ENCODE peak calls at places on chromosome 15, in six cellular contexts. Q is pancreas, X is epithelial cell of esophagus, V is A673, J is IMR-90, O is AG04450. Z is an unnamed sample.

GRCh38 chr15:26771917-26772587 is 814 bp downstream of the GABRB3 start:
- DNase-seq in J (no peak), O (no peak), Q (peak), V (no peak), X (no peak), Z (no peak)

GRCh38 chr15:29133321-29133720 is 136.3 kb downstream of the NSMCE3 start:
- DNase-seq in J (no peak), Q (no peak), X (no peak), O (no peak), V (no peak), Z (no peak)

GRCh38 chr15:74378853-74379252 is 11.4 kb upstream of the CYP11A1 start:
- DNase-seq in V (no peak), O (no peak), X (peak), J (peak), Q (no peak), Z (peak)

GRCh38 chr15:79644091-79644490 is 212.0 kb downstream of the MINAR1 start:
- DNase-seq in Q (no peak), V (peak), O (peak), X (peak), J (peak), Z (no peak)

GRCh38 chr15:65054333-65055200 is 9.4 kb downstream of the SLC51B start:
- DNase-seq in V (peak), O (no peak), Q (peak), J (peak), X (peak), Z (no peak)

GRCh38 chr15:38440353-38441129 is 13.4 kb upstream of the FAM98B start:
- DNase-seq in O (peak), X (peak), Q (peak), J (peak), V (peak), Z (peak)

GRCh38 chr15:74275957-74276356 is 39.8 kb downstream of the CCDC33 start:
- DNase-seq in J (no peak), X (no peak), Q (no peak), O (no peak), V (peak), Z (no peak)

GRCh38 chr15:37056168-37056893 is 44.0 kb downstream of the MEIS2 start:
- DNase-seq in Q (no peak), X (peak), O (no peak), J (no peak), V (peak), Z (no peak)

GRCh38 chr15:44595246-44595645 is 58.3 kb downstream of the EIF3J start:
- DNase-seq in O (no peak), J (no peak), X (no peak), V (no peak), Q (no peak), Z (no peak)

GRCh38 chr15:89356634-89357298 is 22.1 kb upstream of the POLG start:
- DNase-seq in O (no peak), X (peak), V (peak), Q (peak), J (no peak), Z (no peak)

GRCh38 chr15:58065445-58066041 is at the start of gene ALDH1A2:
- DNase-seq in O (no peak), V (no peak), Q (peak), J (no peak), X (no peak), Z (no peak)

DNA sequence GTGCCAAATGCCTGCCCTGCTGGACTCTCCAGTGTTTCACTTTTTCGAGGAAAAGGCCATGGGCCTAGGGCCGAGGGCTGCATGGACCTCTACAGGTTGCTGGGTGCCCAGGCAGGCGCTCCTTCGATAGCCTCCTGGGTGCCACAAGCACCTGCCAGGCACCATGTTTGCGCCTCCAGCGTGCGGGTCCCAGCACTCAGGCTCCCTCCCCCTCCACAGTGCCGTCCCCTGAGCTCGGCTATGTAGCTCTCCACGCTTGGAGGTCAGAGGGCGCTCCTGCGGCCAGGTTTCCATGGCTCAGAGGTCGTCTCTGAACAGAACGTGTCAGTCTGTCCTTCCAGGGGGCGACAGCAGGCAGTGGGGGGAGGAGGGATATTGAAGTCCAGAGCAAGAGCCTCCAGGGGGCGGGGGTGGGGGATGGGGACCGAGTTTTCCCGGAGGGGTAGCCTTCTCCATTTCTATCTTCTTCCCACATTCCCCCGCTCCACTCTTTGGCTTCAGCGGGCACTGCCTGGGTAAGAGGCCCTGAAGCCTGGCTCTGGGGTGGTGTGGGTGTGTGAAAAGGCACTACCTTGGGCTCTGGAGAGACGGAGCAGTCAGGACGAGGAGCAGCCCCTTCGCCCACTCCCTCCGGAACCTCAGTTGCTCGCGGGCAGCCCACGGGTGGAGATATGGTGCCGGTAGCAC is 3.6 kb downstream of the ONECUT1 start:
- DNase-seq in X (no peak), J (no peak), Q (peak), V (no peak), O (no peak), Z (no peak)
- H3K4me3 ChIP-seq in X (no peak), J (no peak), Q (peak), V (no peak), O (no peak), Z (no peak)

DNA sequence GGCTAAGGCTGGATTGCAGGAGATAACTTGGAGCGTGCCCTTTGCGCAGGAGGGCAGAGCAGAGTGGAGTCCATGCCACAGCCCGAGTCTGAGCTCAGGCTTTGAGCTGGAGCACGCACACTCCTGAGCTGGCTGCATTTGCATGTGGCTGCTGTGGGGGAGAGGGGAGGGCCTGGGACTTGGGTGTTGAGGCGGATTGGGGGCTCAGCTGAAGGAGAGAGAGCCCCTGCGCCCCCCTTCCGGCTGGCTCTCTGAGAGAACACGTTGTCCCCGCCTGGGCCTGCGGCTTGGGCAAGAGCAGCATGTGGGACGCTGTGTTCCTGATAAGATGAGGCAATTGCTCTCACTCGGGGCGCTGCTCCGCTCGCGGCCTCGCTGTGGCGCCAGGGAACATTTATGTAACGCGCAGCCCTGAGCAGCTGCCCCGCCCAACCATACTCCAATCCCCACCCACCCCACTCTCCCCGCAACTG is 39.1 kb downstream of the KLF13 start:
- DNase-seq in J (peak), V (peak), X (peak), Q (peak), O (peak), Z (peak)
- TF ChIP-seq CTCF in J (peak), V (peak), X (peak), Q (peak), O (peak), Z (peak)

GRCh38 chr15:33310481-33311311 is at the start of gene RYR3:
- DNase-seq in V (peak), O (no peak), J (no peak), X (peak), Q (no peak), Z (no peak)

GRCh38 chr15:33314115-33314514 is 3.3 kb downstream of the RYR3 start:
- DNase-seq in V (no peak), J (no peak), X (no peak), O (no peak), Q (no peak), Z (no peak)

GRCh38 chr15:33313491-33313890 is 2.7 kb downstream of the RYR3 start:
- DNase-seq in V (no peak), X (peak), O (no peak), J (no peak), Q (no peak), Z (no peak)

GRCh38 chr15:33309602-33310276 is 1.0 kb upstream of the RYR3 start:
- DNase-seq in J (no peak), Q (no peak), V (peak), X (peak), O (no peak), Z (no peak)

GRCh38 chr15:33311312-33311971 is 675 bp downstream of the RYR3 start:
- DNase-seq in Q (no peak), X (peak), J (no peak), V (no peak), O (no peak), Z (no peak)
- H3K4me3 ChIP-seq in Q (no peak), X (no peak), J (no peak), V (no peak), O (no peak), Z (peak)

GRCh38 chr15:48683991-48684765 is 38.7 kb upstream of the FBN1 start:
- DNase-seq in V (no peak), Q (no peak), O (no peak), J (no peak), X (peak), Z (no peak)
- TF ChIP-seq CTCF in V (no peak), Q (no peak), O (no peak), J (no peak), X (no peak), Z (no peak)

GRCh38 chr15:96087180-96087886 is 243.2 kb upstream of the NR2F2 start:
- DNase-seq in O (no peak), Q (no peak), J (no peak), V (no peak), X (no peak), Z (no peak)
- H3K4me3 ChIP-seq in O (no peak), Q (no peak), J (no peak), V (no peak), X (no peak), Z (no peak)

GRCh38 chr15:97234841-97235240 is 725.7 kb upstream of the ARRDC4 start:
- DNase-seq in O (no peak), J (no peak), Q (no peak), V (peak), X (no peak), Z (no peak)

DNA sequence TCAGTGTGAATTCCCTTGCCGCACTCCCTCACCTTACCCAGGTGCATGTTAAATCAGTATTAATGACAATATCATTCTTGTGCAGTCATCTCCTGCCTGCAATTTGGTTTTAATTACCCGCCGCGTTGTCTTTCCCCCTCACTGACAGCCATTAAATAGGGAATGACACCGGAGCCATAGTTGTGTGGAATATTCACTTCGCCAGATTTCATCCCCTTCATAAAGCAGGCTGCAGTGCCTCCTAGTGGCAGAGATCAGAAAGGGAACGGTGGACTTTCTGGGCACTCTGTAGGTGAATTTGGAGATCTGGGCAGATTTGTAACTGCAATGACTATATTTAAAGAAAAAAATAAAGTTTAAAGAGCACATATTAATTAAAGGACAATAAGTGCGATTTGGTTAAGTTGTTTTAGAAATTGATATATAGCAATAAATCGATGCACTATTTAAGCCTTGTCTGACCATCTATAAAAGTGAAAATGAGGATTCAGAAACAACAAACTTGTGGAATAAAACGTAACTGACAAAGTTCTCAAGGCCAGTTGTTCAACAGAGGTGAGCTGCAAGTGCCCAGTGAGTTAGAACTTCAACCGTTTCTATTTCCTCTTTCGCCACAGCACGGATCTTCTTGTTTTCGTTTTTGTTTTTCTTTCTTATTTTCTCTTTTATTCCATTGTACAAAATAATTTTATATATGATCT is 725.1 kb upstream of the ARRDC4 start:
- DNase-seq in X (peak), Q (peak), V (peak), O (no peak), J (peak), Z (peak)
- TF ChIP-seq CTCF in X (peak), Q (peak), V (peak), O (peak), J (peak), Z (peak)

GRCh38 chr15:70362911-70363310 is 265.2 kb upstream of the TLE3 start:
- DNase-seq in V (peak), Q (peak), O (no peak), J (peak), X (peak), Z (no peak)
- H3K4me3 ChIP-seq in V (no peak), Q (no peak), O (no peak), J (no peak), X (no peak), Z (no peak)

Z was measured in astrocyte of the cerebellum.